ENCODE peak calls at places on chromosomes 12 and 14, in five cellular contexts. V, X, L, Q and K are unnamed samples. For H3K27me3, the result is how much of the 10 kb centered on the place peaks cover.

GRCh38 chr14:96806836-96807235 is 9.7 kb downstream of the VRK1 start:
- DNase-seq in V (no peak), X (no peak), L (no peak), Q (no peak), K (no peak)

GRCh38 chr14:102819790-102820330 is 42.6 kb downstream of the TRAF3 start:
- DNase-seq in V (no peak), X (no peak), L (no peak), Q (no peak), K (no peak)

GRCh38 chr12:17954788-17955187 is 135.2 kb downstream of the RERGL start:
- DNase-seq in V (peak), X (no peak), L (no peak), Q (no peak), K (no peak)

GRCh38 chr12:29582677-29583076 is 85.2 kb upstream of the OVCH1 start:
- DNase-seq in V (no peak), X (no peak), L (no peak), Q (no peak), K (no peak)

GRCh38 chr14:67241416-67242362 is at the start of gene PALS1:
- DNase-seq in V (peak), X (no peak), L (no peak), Q (no peak), K (no peak)

GRCh38 chr12:122395319-122395718 is 27.1 kb downstream of the CLIP1 start:
- DNase-seq in V (no peak), X (no peak), L (no peak), Q (no peak), K (no peak)

GRCh38 chr14:106691601-106692291 is 1165.4 kb downstream of the TMEM121 start:
- DNase-seq in V (peak), X (no peak), L (peak), Q (peak), K (peak)

GRCh38 chr14:102688290-102688689 is 89.0 kb upstream of the TRAF3 start:
- DNase-seq in V (no peak), X (no peak), L (no peak), Q (no peak), K (no peak)

GRCh38 chr12:119374615-119375014 is 40.1 kb downstream of the CCDC60 start:
- DNase-seq in V (no peak), X (no peak), L (no peak), Q (no peak), K (no peak)

GRCh38 chr12:6837370-6838060 is 3.2 kb upstream of the GNB3 start:
- DNase-seq in V (no peak), X (no peak), L (no peak), Q (no peak), K (no peak)

GRCh38 chr14:69318901-69319475 is 59.0 kb downstream of the GALNT16 start:
- DNase-seq in V (no peak), X (no peak), L (no peak), Q (peak), K (no peak)

GRCh38 chr14:89973234-89973823 is 17.6 kb downstream of the TDP1 start:
- DNase-seq in V (peak), X (no peak), L (peak), Q (peak), K (no peak)

GRCh38 chr12:120132863-120133385 is 16.4 kb upstream of the RAB35 start:
- DNase-seq in V (no peak), X (no peak), L (no peak), Q (no peak), K (peak)

GRCh38 chr14:73723411-73723798 is 9.2 kb upstream of the PNMA1 start:
- DNase-seq in V (no peak), X (no peak), L (no peak), Q (no peak), K (no peak)

GRCh38 chr14:21258889-21259787 is 10.1 kb downstream of the HNRNPC start:
- DNase-seq in V (no peak), X (no peak), L (no peak), Q (no peak), K (no peak)

GRCh38 chr12:38898001-38898684 is 7.2 kb downstream of the CPNE8 start:
- DNase-seq in V (peak), X (no peak), L (no peak), Q (no peak), K (no peak)

GRCh38 chr12:4273651-4274395 is at the start of gene CCND2:
- DNase-seq in V (peak), X (no peak), L (peak), Q (peak), K (peak)

GRCh38 chr12:4272976-4273650 is 449 bp upstream of the CCND2 start:
- DNase-seq in V (peak), X (no peak), L (no peak), Q (no peak), K (no peak)

GRCh38 chr12:4271433-4272013 is 2.0 kb upstream of the CCND2 start:
- DNase-seq in V (peak), X (no peak), L (no peak), Q (peak), K (peak)

GRCh38 chr12:4270670-4271432 is 2.7 kb upstream of the CCND2 start:
- DNase-seq in V (peak), X (no peak), L (peak), Q (peak), K (peak)

DNA sequence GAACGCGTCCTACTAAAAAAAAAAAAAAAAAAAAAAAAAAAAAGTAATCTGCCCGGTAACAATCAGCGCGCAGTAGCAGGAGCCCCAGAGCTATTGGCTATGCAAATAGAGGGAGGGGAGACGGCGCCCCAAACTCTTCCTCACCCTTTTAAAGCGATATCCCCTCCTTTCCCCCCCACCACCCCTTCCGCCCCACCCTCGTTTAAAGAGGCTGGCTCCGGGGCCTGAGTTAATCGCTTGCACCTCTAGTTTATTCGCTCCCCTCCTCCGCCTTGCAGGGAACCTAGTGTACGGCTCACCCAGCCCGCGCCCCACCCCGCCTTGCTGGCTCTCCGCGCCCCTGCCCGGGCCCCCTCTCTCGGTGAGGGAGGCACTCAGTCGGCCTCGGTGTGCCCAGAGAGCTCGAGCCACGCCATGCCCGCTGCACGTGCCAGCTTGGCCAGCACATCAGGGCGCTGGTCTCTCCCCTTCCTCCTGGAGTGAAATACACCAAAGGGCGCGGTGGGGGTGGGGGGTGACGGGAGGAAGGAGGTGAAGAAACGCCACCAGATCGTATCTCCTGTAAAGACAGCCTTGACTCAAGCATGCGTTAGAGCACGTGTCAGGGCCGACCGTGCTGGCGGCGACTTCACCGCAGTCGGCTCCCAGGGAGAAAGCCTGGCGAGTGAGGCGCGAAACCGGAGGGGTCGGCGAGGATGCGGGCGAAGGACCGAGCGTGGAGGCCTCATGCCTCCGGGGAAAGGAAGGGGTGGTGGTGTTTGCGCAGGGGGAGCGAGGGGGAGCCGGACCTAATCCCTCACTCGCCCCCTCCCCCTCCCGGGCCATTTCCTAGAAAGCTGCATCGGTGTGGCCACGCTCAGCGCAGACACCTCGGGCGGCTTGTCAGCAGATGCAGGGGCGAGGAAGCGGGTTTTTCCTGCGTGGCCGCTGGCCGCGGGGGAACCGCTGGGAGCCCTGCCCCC is 1.3 kb upstream of the CCND2 start:
- DNase-seq in V (peak), X (peak), L (peak), Q (peak), K (peak)
- H3K27me3 ChIP-seq in V (under half), X (under half), L (half or more), Q (under half), K (under half)

GRCh38 chr14:30185832-30186231 is 258.2 kb upstream of the PRKD1 start:
- DNase-seq in V (peak), X (no peak), L (no peak), Q (no peak), K (no peak)
- TF ChIP-seq CTCF in V (no peak), X (no peak), L (no peak), Q (no peak), K (no peak)

DNA sequence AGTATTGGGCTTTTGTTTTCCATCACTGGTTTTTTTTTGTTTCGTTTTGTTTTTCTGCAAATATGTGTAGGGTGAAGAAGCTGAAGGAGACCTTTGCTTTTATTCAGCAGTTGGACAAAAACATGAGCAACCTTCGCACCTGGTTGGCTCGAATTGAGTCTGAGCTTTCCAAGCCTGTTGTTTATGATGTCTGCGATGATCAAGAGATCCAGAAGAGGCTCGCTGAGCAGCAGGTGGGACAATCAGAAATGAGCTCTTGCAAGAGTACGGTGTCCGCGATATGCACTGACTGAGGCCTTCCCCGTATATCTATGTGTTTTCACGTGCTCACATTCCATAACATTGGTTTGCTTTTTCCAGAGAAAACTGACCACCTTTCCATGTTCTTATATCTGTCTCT is 91.4 kb downstream of the ESR2 start:
- DNase-seq in V (no peak), X (no peak), L (no peak), Q (no peak), K (no peak)
- H3K4me3 ChIP-seq in V (no peak), X (no peak), L (no peak), Q (no peak), K (no peak)

DNA sequence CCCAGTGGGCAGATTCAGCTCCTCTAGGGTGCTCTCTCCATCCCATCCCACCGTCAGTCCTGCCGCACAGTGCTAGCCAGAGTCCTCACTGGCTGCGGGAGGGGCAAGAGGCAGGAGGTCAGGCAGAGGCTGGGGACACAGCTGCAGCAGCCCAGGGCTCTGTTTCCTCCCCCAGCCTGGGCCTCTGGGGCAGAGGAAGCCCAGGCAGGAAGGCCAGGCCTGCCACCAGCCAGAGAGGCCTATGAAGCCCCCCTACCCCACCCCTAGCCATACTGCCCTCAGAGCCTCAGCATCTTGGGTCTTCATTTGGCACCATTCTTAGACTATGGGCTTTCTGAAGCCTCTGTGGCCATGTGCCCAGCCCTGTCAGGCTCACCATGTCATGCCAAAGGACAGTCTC is 3.4 kb downstream of the ACVRL1 start:
- DNase-seq in V (no peak), X (no peak), L (no peak), Q (no peak), K (no peak)
- H3K27me3 ChIP-seq in V (half or more), X (under half), L (under half), Q (under half), K (under half)

DNA sequence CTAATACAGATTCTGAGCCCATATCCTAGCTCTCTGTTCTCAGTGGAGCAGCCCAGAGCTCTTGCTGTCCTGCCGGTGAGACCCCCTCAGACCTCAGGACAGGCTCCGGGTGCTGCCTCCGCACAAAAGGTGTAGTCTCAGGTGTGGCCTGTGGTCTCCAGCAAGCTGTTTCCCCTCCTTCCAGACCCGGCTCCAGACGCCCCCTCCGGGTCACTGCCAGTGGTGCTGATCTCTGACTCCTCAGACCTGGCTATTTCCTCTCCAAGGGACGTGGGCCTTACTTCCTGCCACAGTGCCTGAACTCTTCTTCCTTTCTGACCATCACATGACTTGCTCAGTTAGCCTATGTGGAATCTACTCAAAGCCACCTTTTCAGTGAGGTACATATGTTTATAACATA is 337.5 kb downstream of the GLT1D1 start:
- DNase-seq in V (peak), X (no peak), L (no peak), Q (no peak), K (no peak)
- TF ChIP-seq CTCF in V (peak), X (no peak), L (no peak), Q (no peak), K (no peak)